ENCODE peak calls at places on chromosome 15, in eight cellular contexts. W is IMR-90, D is breast epithelium, J is kidney, S is AG10803, N is HCT116, H is AG09309, G is pancreas. L is an unnamed sample.

GRCh38 chr15:82944840-82945239 is 7.7 kb downstream of the HOMER2 start:
- DNase-seq in W (no peak), S (peak), G (no peak), J (no peak), H (no peak), D (no peak), N (no peak), L (no peak)

GRCh38 chr15:72474466-72474911 is 359 bp downstream of the ARIH1 start:
- DNase-seq in J (peak), H (no peak), S (no peak), D (peak), G (no peak), W (no peak), N (no peak), L (peak)

GRCh38 chr15:70826634-70827033 is 27.3 kb downstream of the LARP6 start:
- DNase-seq in D (no peak), J (no peak), W (peak), H (peak), S (peak), N (peak), G (no peak), L (peak)

GRCh38 chr15:101621961-101622360 is 30.2 kb downstream of the TM2D3 start:
- DNase-seq in N (no peak), J (no peak), H (no peak), W (no peak), S (no peak), D (no peak), G (no peak), L (no peak)

GRCh38 chr15:31267161-31268107 is 59.2 kb upstream of the KLF13 start:
- DNase-seq in G (no peak), S (no peak), J (peak), D (peak), N (no peak), W (no peak), H (no peak), L (no peak)

GRCh38 chr15:72271895-72272212 is 500 bp downstream of the PARP6 start:
- DNase-seq in J (no peak), N (no peak), D (no peak), S (peak), W (peak), G (no peak), H (no peak), L (no peak)

GRCh38 chr15:64695571-64695992 is 79.8 kb downstream of the RBPMS2 start:
- DNase-seq in H (no peak), W (no peak), N (no peak), G (no peak), J (no peak), S (no peak), D (no peak), L (no peak)

GRCh38 chr15:70906842-70907241 is 14.2 kb downstream of the LRRC49 start:
- DNase-seq in S (peak), G (no peak), W (peak), N (no peak), J (no peak), H (no peak), D (no peak), L (no peak)

GRCh38 chr15:69794643-69795461 is 302.9 kb downstream of the TLE3 start:
- DNase-seq in W (peak), N (peak), G (no peak), S (peak), D (no peak), J (peak), H (no peak), L (peak)

GRCh38 chr15:51982013-51982769 is 10.6 kb upstream of the LEO1 start:
- DNase-seq in D (no peak), W (peak), H (peak), G (no peak), J (no peak), S (peak), N (peak), L (peak)

GRCh38 chr15:43390723-43391122 is 19.8 kb downstream of the TUBGCP4 start:
- DNase-seq in N (no peak), J (no peak), D (no peak), G (no peak), W (peak), H (no peak), S (peak), L (no peak)

GRCh38 chr15:42385206-42385979 is 26.1 kb downstream of the CAPN3 start:
- DNase-seq in W (peak), J (no peak), S (peak), D (no peak), G (no peak), H (no peak), N (peak), L (no peak)

GRCh38 chr15:73331501-73331900 is 37.3 kb downstream of the HCN4 start:
- DNase-seq in S (no peak), H (no peak), G (peak), W (no peak), N (no peak), D (no peak), J (peak), L (no peak)

GRCh38 chr15:91289324-91289723 is 189.3 kb downstream of the SV2B start:
- DNase-seq in J (no peak), N (no peak), H (no peak), D (no peak), W (no peak), G (no peak), S (no peak), L (no peak)

DNA sequence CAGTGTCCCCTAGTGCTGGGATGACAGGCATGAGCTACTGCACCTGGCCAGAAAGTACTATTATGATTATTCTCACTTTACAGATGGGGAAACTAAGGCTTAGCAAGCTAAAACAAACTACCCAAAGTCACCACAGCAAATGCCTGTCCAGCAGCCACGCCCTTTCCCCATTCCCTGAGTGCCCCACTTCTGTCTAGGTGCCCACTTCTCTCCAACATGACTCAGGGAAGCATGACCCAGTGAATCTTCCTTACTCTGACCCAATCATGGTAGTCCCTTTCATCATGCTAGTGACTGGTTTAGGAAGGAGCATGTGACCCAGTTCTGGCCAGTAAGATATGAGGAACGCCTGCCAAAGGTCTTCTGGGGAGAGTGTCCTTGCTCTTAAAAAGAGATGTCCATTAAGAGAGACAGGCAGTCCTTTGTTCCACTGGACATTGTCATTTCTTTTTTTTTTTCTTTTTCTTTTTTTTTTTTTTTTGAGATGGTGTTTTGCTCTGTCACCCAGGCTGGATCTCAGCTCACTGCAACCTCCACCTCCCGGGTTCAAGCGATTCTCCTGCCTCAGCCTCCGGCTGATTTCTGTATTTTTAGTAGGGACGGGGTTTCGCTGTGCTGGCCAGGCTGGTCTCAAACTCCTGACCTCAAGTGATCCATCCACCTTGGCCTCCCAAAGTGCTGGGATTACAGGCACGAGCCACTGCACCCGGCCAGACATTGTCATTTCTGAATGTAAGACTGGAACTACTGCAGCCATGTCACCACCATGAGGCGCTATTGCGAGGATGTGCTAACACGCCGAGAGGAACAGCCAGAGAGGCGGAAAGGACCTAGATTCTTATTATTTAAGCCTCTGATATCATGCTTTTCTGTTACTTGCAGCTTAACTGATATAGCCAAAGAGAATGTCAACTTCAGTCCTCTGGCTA is 19.8 kb downstream of the MEGF11 start:
- DNase-seq in J (no peak), D (no peak), N (peak), H (peak), W (no peak), G (no peak), S (peak), L (no peak)
- TF ChIP-seq CTCF in J (no peak), D (no peak), N (peak), H (no peak), W (no peak), G (no peak), S (no peak), L (no peak)

GRCh38 chr15:98596131-98596530 is 52.2 kb upstream of the IGF1R start:
- DNase-seq in H (no peak), W (no peak), J (no peak), D (no peak), N (no peak), S (no peak), G (no peak), L (no peak)
- TF ChIP-seq CTCF in H (no peak), W (no peak), J (no peak), D (no peak), N (no peak), S (no peak), G (no peak), L (no peak)

GRCh38 chr15:67501836-67502461 is 19.0 kb upstream of the C15orf61 start:
- DNase-seq in G (no peak), N (no peak), W (no peak), D (no peak), H (no peak), S (no peak), J (no peak), L (no peak)

GRCh38 chr15:67504796-67505195 is 16.1 kb upstream of the C15orf61 start:
- DNase-seq in W (no peak), N (no peak), G (no peak), D (no peak), S (peak), H (peak), J (no peak), L (no peak)

GRCh38 chr15:67504061-67504460 is 16.9 kb upstream of the C15orf61 start:
- DNase-seq in W (peak), N (no peak), D (no peak), S (peak), J (no peak), G (no peak), H (no peak), L (no peak)

GRCh38 chr15:67505675-67506572 is 15.0 kb upstream of the C15orf61 start:
- DNase-seq in D (no peak), J (no peak), G (no peak), H (no peak), S (no peak), W (no peak), N (no peak), L (no peak)

GRCh38 chr15:67501177-67501835 is 19.6 kb upstream of the C15orf61 start:
- DNase-seq in S (peak), W (peak), D (no peak), H (no peak), N (no peak), J (no peak), G (no peak), L (no peak)
- TF ChIP-seq CTCF in S (peak), W (peak), D (no peak), H (peak), N (peak), J (no peak), G (no peak), L (peak)

GRCh38 chr15:27358751-27359434 is 387.9 kb downstream of the GABRG3 start:
- DNase-seq in W (no peak), J (no peak), G (peak), D (no peak), H (no peak), N (no peak), S (peak), L (no peak)
- TF ChIP-seq CTCF in W (peak), J (peak), G (peak), D (peak), H (peak), N (peak), S (peak), L (no peak)

DNA sequence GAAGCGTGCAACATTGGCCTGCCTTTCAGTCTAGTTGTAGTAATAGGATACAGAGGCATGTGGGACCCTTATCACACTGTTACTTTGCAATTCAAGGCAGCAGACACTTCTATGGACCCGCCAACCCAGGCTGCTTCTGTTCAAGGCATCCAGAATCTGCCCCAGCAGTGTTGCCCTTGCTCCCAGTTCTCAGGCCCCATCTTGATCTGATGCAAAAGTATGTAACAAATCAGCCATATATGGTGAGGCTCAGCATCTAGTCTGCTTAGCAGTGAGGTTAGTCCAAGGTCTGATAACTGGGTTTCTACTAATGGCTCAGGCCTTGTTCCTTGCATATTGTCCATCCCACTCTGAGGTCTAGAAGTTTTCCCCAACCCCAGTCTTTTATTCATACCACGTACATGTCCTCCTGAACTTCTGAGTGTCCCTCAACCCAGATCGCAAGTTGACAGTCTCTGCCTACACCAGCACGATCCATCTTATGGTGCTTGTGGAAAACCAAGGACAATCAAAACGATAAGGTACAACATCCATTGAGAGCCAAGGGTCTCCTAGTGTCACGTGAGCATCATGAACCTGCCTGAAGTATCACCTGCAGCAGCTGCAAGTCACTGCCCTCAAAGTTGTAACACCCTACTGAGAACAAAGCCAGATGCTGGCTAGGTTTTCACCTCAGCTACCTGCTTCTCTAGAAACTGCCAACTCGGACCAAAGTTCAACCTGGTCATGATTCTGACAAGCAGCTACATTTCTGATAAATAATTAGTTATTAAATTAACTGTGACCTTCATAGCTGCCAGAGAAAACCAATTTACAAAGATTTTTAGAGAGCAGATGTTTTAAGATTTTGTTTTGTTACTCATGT is 17.7 kb downstream of the C2CD4B start:
- DNase-seq in W (no peak), D (no peak), N (no peak), H (no peak), J (no peak), G (no peak), S (no peak), L (no peak)
- TF ChIP-seq CTCF in W (no peak), D (no peak), N (no peak), H (no peak), J (no peak), G (no peak), S (no peak), L (no peak)

GRCh38 chr15:66092053-66092976 is 161.2 kb downstream of the MEGF11 start:
- DNase-seq in S (no peak), D (peak), W (no peak), G (no peak), H (no peak), N (no peak), J (no peak), L (peak)
- TF ChIP-seq CTCF in S (no peak), D (no peak), W (no peak), G (no peak), H (no peak), N (no peak), J (no peak), L (no peak)

GRCh38 chr15:68228971-68229385 is 550 bp downstream of the CLN6 start:
- DNase-seq in D (no peak), H (no peak), N (no peak), G (no peak), J (no peak), W (peak), S (no peak), L (peak)

GRCh38 chr15:68229386-68230156 is at the start of gene CLN6:
- DNase-seq in S (peak), W (peak), J (peak), D (peak), G (peak), N (peak), H (peak), L (peak)

GRCh38 chr15:68231102-68231818 is 1.7 kb upstream of the CLN6 start:
- DNase-seq in D (no peak), N (no peak), G (no peak), S (no peak), H (no peak), J (peak), W (no peak), L (no peak)

GRCh38 chr15:68228143-68228970 is 1.2 kb downstream of the CLN6 start:
- DNase-seq in W (no peak), J (peak), N (no peak), D (no peak), G (no peak), S (peak), H (no peak), L (peak)

GRCh38 chr15:68230157-68231100 is 901 bp upstream of the CLN6 start:
- DNase-seq in J (peak), D (no peak), W (peak), H (no peak), S (peak), N (no peak), G (no peak), L (peak)
- TF ChIP-seq CTCF in J (no peak), D (no peak), W (no peak), H (no peak), S (no peak), N (no peak), G (no peak), L (no peak)

GRCh38 chr15:85298366-85298765 is 82.0 kb upstream of the AKAP13 start:
- DNase-seq in J (no peak), N (no peak), W (no peak), D (no peak), S (no peak), H (no peak), G (no peak), L (no peak)

GRCh38 chr15:85297537-85297936 is 82.9 kb upstream of the AKAP13 start:
- DNase-seq in W (no peak), J (no peak), G (no peak), D (no peak), H (no peak), S (no peak), N (no peak), L (no peak)

GRCh38 chr15:85298941-85299340 is 81.5 kb upstream of the AKAP13 start:
- DNase-seq in J (no peak), N (no peak), S (no peak), G (no peak), W (no peak), H (no peak), D (no peak), L (no peak)

GRCh38 chr15:85302271-85302670 is 78.1 kb upstream of the AKAP13 start:
- DNase-seq in G (no peak), D (no peak), S (no peak), H (no peak), J (no peak), W (no peak), N (no peak), L (no peak)

GRCh38 chr15:85296615-85297402 is 83.6 kb upstream of the AKAP13 start:
- DNase-seq in S (peak), H (peak), D (no peak), W (peak), G (no peak), J (peak), N (peak), L (peak)
- TF ChIP-seq CTCF in S (peak), H (peak), D (peak), W (peak), G (peak), J (peak), N (peak), L (peak)

DNA sequence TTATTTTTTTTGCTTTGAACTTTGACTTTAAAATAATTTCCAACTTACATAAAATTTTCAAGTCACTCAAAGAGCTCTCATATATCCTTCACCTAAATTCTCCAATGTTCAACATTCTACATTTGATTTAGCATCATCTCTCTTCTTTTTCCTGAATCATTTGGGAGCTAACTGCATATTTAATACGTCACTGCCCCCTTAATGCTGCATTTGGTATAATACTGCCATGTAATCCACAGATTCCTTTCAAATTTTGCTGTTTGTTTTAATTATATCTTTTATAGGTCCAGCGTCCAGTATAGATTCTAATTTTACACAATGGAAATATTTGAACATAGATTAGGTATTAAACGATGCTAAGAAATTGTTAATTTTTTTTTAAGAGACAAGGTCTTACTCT is 2.3 kb upstream of the EIF2AK4 start:
- DNase-seq in G (no peak), J (no peak), N (no peak), H (no peak), D (no peak), S (no peak), W (no peak), L (no peak)
- TF ChIP-seq CTCF in G (no peak), J (no peak), N (peak), H (no peak), D (no peak), S (peak), W (peak), L (no peak)

GRCh38 chr15:80990955-80991354 is 1.3 kb upstream of the MESD start:
- DNase-seq in S (no peak), H (no peak), G (no peak), J (no peak), N (no peak), W (no peak), D (no peak), L (no peak)

GRCh38 chr15:80989110-80989517 is 505 bp downstream of the MESD start:
- DNase-seq in N (no peak), G (no peak), D (no peak), W (no peak), H (no peak), J (no peak), S (no peak), L (no peak)

GRCh38 chr15:80989518-80990478 is at the start of gene MESD:
- DNase-seq in D (peak), S (peak), H (peak), J (peak), N (peak), G (peak), W (peak), L (peak)

GRCh38 chr15:80992436-80992835 is 2.8 kb upstream of the MESD start:
- DNase-seq in S (no peak), J (no peak), H (no peak), W (no peak), G (no peak), D (no peak), N (no peak), L (no peak)

GRCh38 chr15:80991446-80991845 is 1.8 kb upstream of the MESD start:
- DNase-seq in W (peak), H (no peak), S (peak), J (no peak), D (no peak), G (no peak), N (no peak), L (no peak)
- TF ChIP-seq CTCF in W (peak), H (peak), S (peak), J (no peak), D (no peak), G (no peak), N (no peak), L (no peak)